ENCODE peak calls at places on chromosomes 6 and 20, in four cellular contexts. F, V, K and R are unnamed samples.

GRCh38 chr6:9412951-9413559 is 977.7 kb upstream of the SLC35B3 start:
- DNase-seq in V (no peak), F (peak; percentile 15), K (no peak), R (no peak)

GRCh38 chr20:22403860-22404608 is 180.3 kb downstream of the FOXA2 start:
- DNase-seq in F (peak; percentile 85), K (no peak), V (no peak), R (no peak)

GRCh38 chr6:94270040-94270689 is 850.8 kb upstream of the EPHA7 start:
- DNase-seq in F (peak; percentile 26), V (no peak), K (no peak), R (no peak)

GRCh38 chr20:43388267-43389081 is 69.2 kb upstream of the SRSF6 start:
- DNase-seq in K (no peak), V (no peak), F (no peak), R (no peak)

GRCh38 chr20:45685896-45686295 is 15.9 kb upstream of the WFDC11 start:
- DNase-seq in K (no peak), F (no peak), V (no peak), R (no peak)

GRCh38 chr6:140101367-140101766 is 726.9 kb upstream of the CITED2 start:
- DNase-seq in K (no peak), F (no peak), V (no peak), R (no peak)

GRCh38 chr6:158149641-158150040 is 18.4 kb downstream of the SERAC1 start:
- DNase-seq in F (no peak), V (no peak), K (no peak), R (no peak)

GRCh38 chr6:30163090-30163917 is at the start of gene TRIM15:
- DNase-seq in V (peak; percentile 60), K (no peak), F (no peak), R (peak; percentile 49)

GRCh38 chr20:25054995-25055629 is 2.8 kb downstream of the ACSS1 start:
- DNase-seq in F (no peak), V (no peak), K (no peak), R (no peak)

GRCh38 chr6:99151634-99152344 is 197.7 kb downstream of the FAXC start:
- DNase-seq in V (peak; percentile 38), K (no peak), F (peak; percentile 2), R (peak; percentile 41)

GRCh38 chr20:39913274-39913673 is 775.8 kb downstream of the MAFB start:
- DNase-seq in F (no peak), K (no peak), V (no peak), R (no peak)

GRCh38 chr6:16688984-16689636 is 72.2 kb downstream of the ATXN1 start:
- DNase-seq in V (no peak), K (no peak), F (no peak), R (no peak)

GRCh38 chr6:52639493-52639892 is 31.4 kb upstream of the TMEM14A start:
- DNase-seq in K (no peak), V (no peak), F (no peak), R (no peak)

GRCh38 chr20:57856658-57857057 is 146.8 kb upstream of the PMEPA1 start:
- DNase-seq in F (no peak), K (no peak), V (no peak), R (no peak)

GRCh38 chr20:38165089-38165965 is at the start of gene TGM2:
- DNase-seq in K (no peak), V (peak; percentile 33), F (peak; percentile 37), R (peak; percentile 74)

GRCh38 chr20:12699374-12700228 is 309.2 kb upstream of the SPTLC3 start:
- DNase-seq in V (no peak), K (no peak), F (peak; percentile 21), R (no peak)